ENCODE peak calls at places on chromosomes 16 and 17, in seven cellular contexts. Z is A549; G is memory B cell; Y is ascending aorta; J is thoracic aorta; I is activated CD4-positive, alpha-beta T cell treated with anti-CD3 and anti-CD28 coated beads, Interleukin-2, amount 10 ng/mL, durations not matched to agents 7 days and 5 days; N is NCI-H2171 treated with DMSO at 0.1 percent for 48 hours. B is an unnamed sample.

GRCh38 chr17:81391964-81392908 is 3.0 kb upstream of the BAHCC1 start:
- DNase-seq in G (no peak), J (no peak), Y (peak), Z (no peak), N (no peak), I (no peak), B (no peak)

GRCh38 chr16:31177136-31177535 is 2.8 kb upstream of the FUS start:
- DNase-seq in I (peak), G (no peak), N (no peak), Z (no peak), Y (no peak), J (no peak), B (no peak)

GRCh38 chr16:7405166-7405565 is 72.5 kb downstream of the RBFOX1 start:
- DNase-seq in G (no peak), I (no peak), Y (no peak), J (no peak), N (no peak), Z (peak), B (no peak)

GRCh38 chr17:7988750-7989178 is 13.7 kb upstream of the GUCY2D start:
- DNase-seq in G (peak), N (peak), J (peak), Y (no peak), I (peak), Z (peak), B (peak)

GRCh38 chr16:55469821-55470532 is 9.0 kb upstream of the MMP2 start:
- DNase-seq in J (no peak), G (no peak), I (no peak), N (no peak), Z (no peak), Y (no peak), B (no peak)

GRCh38 chr17:44795928-44796327 is 34.2 kb downstream of the GJC1 start:
- DNase-seq in Y (no peak), I (no peak), Z (no peak), J (no peak), N (no peak), G (no peak), B (no peak)

GRCh38 chr17:67378444-67379250 is 1.6 kb downstream of the PITPNC1 start:
- DNase-seq in I (peak), Z (peak), G (peak), Y (peak), N (peak), J (no peak), B (peak)

GRCh38 chr17:47808036-47808829 is 13.4 kb downstream of the OSBPL7 start:
- DNase-seq in J (no peak), Y (no peak), G (no peak), I (no peak), N (no peak), Z (no peak), B (no peak)

GRCh38 chr16:66298571-66299120 is 67.8 kb upstream of the CDH5 start:
- DNase-seq in J (no peak), Z (no peak), I (no peak), N (no peak), G (no peak), Y (no peak), B (no peak)

GRCh38 chr17:66383353-66383752 is 80.9 kb downstream of the PRKCA start:
- DNase-seq in Z (no peak), J (no peak), I (no peak), Y (no peak), N (no peak), G (no peak), B (no peak)

GRCh38 chr16:24075929-24076716 is 180.0 kb upstream of the CACNG3 start:
- DNase-seq in Y (no peak), J (no peak), G (no peak), Z (no peak), I (no peak), N (no peak), B (no peak)

GRCh38 chr17:21689604-21690003 is 2.7 kb upstream of the KCNJ18 start:
- DNase-seq in G (no peak), Y (peak), N (peak), I (no peak), Z (peak), J (peak), B (no peak)

GRCh38 chr17:37368577-37368976 is 7.2 kb upstream of the C17orf78 start:
- DNase-seq in Z (no peak), Y (no peak), G (no peak), J (no peak), I (no peak), N (no peak), B (no peak)

GRCh38 chr16:4416200-4417032 is at the start of gene CORO7:
- DNase-seq in I (peak), G (peak), Y (peak), Z (peak), J (peak), N (peak), B (peak)

GRCh38 chr17:82077617-82078358 is 12.2 kb upstream of the DUS1L start:
- DNase-seq in J (no peak), Z (no peak), N (no peak), Y (no peak), I (no peak), G (no peak), B (no peak)

B was measured in DMS 273 treated with DMSO at 0.1 percent for 48 hours.